ENCODE peak calls at places on chromosomes 5 and 9, in five cellular contexts. U, F, D, B and G are unnamed samples.

GRCh38 chr9:80951675-80952074 is 737.7 kb downstream of the TLE1 start:
- DNase-seq in U (no peak), F (no peak), D (no peak), B (no peak), G (no peak)

GRCh38 chr9:134585746-134586706 is 55.6 kb upstream of the COL5A1 start:
- DNase-seq in U (no peak), F (no peak), D (no peak), B (no peak), G (peak)

GRCh38 chr9:20087481-20087880 is 298.6 kb upstream of the SLC24A2 start:
- DNase-seq in U (no peak), F (no peak), D (no peak), B (no peak), G (no peak)

GRCh38 chr9:137668203-137668602 is 49.4 kb downstream of the EHMT1 start:
- DNase-seq in U (no peak), F (no peak), D (no peak), B (no peak), G (no peak)

GRCh38 chr5:58462623-58463230 is 2.8 kb upstream of the PLK2 start:
- DNase-seq in U (no peak), F (peak), D (no peak), B (no peak), G (peak)

GRCh38 chr9:97425992-97426336 is 14.1 kb downstream of the TDRD7 start:
- DNase-seq in U (no peak), F (no peak), D (no peak), B (no peak), G (no peak)

GRCh38 chr9:129375845-129376244 is 197.8 kb upstream of the IER5L start:
- DNase-seq in U (no peak), F (no peak), D (no peak), B (no peak), G (no peak)

GRCh38 chr5:72293495-72294055 is 26.5 kb downstream of the MRPS27 start:
- DNase-seq in U (no peak), F (no peak), D (no peak), B (no peak), G (no peak)

GRCh38 chr9:98333703-98334582 is 78.5 kb upstream of the TBC1D2 start:
- DNase-seq in U (no peak), F (no peak), D (peak), B (no peak), G (peak)

GRCh38 chr5:40383719-40384651 is 295.7 kb upstream of the PTGER4 start:
- DNase-seq in U (peak), F (peak), D (peak), B (no peak), G (peak)

GRCh38 chr5:112491257-112491656 is 72.2 kb upstream of the EPB41L4A start:
- DNase-seq in U (no peak), F (no peak), D (no peak), B (no peak), G (peak)

GRCh38 chr5:5344606-5345005 is 77.9 kb upstream of the ICE1 start:
- DNase-seq in U (no peak), F (no peak), D (no peak), B (no peak), G (no peak)

GRCh38 chr5:115192098-115192497 is 22.4 kb upstream of the TRIM36 start:
- DNase-seq in U (no peak), F (no peak), D (no peak), B (no peak), G (no peak)

GRCh38 chr5:10468256-10468655 is 26.6 kb downstream of the ROPN1L start:
- DNase-seq in U (no peak), F (no peak), D (no peak), B (no peak), G (no peak)

GRCh38 chr9:114777841-114778240 is 28.0 kb downstream of the TNFSF15 start:
- DNase-seq in U (no peak), F (peak), D (no peak), B (no peak), G (peak)

GRCh38 chr9:77807295-77807694 is 159.2 kb upstream of the GNA14 start:
- DNase-seq in U (peak), F (no peak), D (peak), B (no peak), G (peak)

GRCh38 chr9:70407081-70407503 is 7.4 kb downstream of the KLF9 start:
- DNase-seq in U (no peak), F (no peak), D (peak), B (no peak), G (peak)

GRCh38 chr5:71653119-71653518 is 66.0 kb upstream of the CARTPT start:
- DNase-seq in U (no peak), F (no peak), D (no peak), B (no peak), G (peak)

GRCh38 chr5:433836-434235 is 9.1 kb upstream of the EXOC3 start:
- DNase-seq in U (no peak), F (no peak), D (no peak), B (peak), G (no peak)

GRCh38 chr5:170644501-170644900 is 139.0 kb upstream of the GABRP start:
- DNase-seq in U (no peak), F (no peak), D (no peak), B (no peak), G (no peak)

GRCh38 chr5:147223951-147224791 is 10.7 kb upstream of the STK32A start:
- DNase-seq in U (no peak), F (no peak), D (no peak), B (peak), G (peak)

GRCh38 chr9:4967521-4967920 is 17.6 kb upstream of the JAK2 start:
- DNase-seq in U (no peak), F (no peak), D (no peak), B (no peak), G (peak)

GRCh38 chr9:79257215-79257614 is 314.6 kb upstream of the TLE4 start:
- DNase-seq in U (no peak), F (no peak), D (no peak), B (no peak), G (no peak)

GRCh38 chr5:134656690-134657089 is 8.1 kb downstream of the SEC24A start:
- DNase-seq in U (no peak), F (no peak), D (no peak), B (no peak), G (no peak)

GRCh38 chr5:98173334-98173733 is 600.1 kb upstream of the RGMB start:
- DNase-seq in U (no peak), F (no peak), D (no peak), B (no peak), G (peak)

GRCh38 chr5:141150215-141150992 is 547 bp downstream of the PCDHB6 start:
- DNase-seq in U (no peak), F (no peak), D (no peak), B (no peak), G (no peak)

GRCh38 chr5:109987970-109988369 is 298.2 kb downstream of the MAN2A1 start:
- DNase-seq in U (no peak), F (no peak), D (no peak), B (no peak), G (no peak)

GRCh38 chr5:125199968-125200841 is 453.8 kb upstream of the ZNF608 start:
- DNase-seq in U (no peak), F (no peak), D (no peak), B (peak), G (no peak)

GRCh38 chr5:44275908-44276307 is 113.3 kb downstream of the FGF10 start:
- DNase-seq in U (no peak), F (no peak), D (no peak), B (no peak), G (no peak)

GRCh38 chr5:54063817-54064216 is 246.6 kb downstream of the ARL15 start:
- DNase-seq in U (no peak), F (no peak), D (peak), B (no peak), G (peak)

GRCh38 chr9:133031496-133031911 is 707 bp downstream of the GTF3C5 start:
- DNase-seq in U (no peak), F (no peak), D (no peak), B (no peak), G (no peak)